ENCODE peak calls at places on chromosomes 6 and 20, in five cellular contexts. G is naive thymus-derived CD4-positive, alpha-beta T cell; D is psoas muscle; Z is T-cell; L is omental fat pad. R is an unnamed sample.

GRCh38 chr6:34247481-34248197 is 1.2 kb downstream of the SMIM29 start:
- ATAC-seq in G (no peak), D (no peak), Z (no peak), L (no peak), R (no peak)

GRCh38 chr6:6614096-6614964 is 25.8 kb downstream of the LY86 start:
- ATAC-seq in G (peak; percentile 68), D (no peak), Z (peak; percentile 61), L (peak; percentile 92), R (no peak)

GRCh38 chr6:73508776-73509175 is 12.1 kb downstream of the EEF1A1 start:
- ATAC-seq in G (no peak), D (no peak), Z (peak; percentile 5), L (no peak), R (no peak)

GRCh38 chr20:11054266-11055025 is 380.6 kb upstream of the JAG1 start:
- ATAC-seq in G (no peak), D (no peak), Z (no peak), L (no peak), R (no peak)

GRCh38 chr20:40688129-40689099 is 622 bp downstream of the MAFB start:
- ATAC-seq in G (no peak), D (peak; percentile 12), Z (no peak), L (no peak), R (no peak)

GRCh38 chr6:9334979-9335378 is 899.6 kb upstream of the SLC35B3 start:
- ATAC-seq in G (no peak), D (no peak), Z (no peak), L (no peak), R (no peak)

GRCh38 chr6:28303570-28303969 is 22.2 kb downstream of the PGBD1 start:
- ATAC-seq in G (no peak), D (no peak), Z (peak; percentile 16), L (no peak), R (no peak)

GRCh38 chr6:40928738-40929137 is 110.3 kb downstream of the UNC5CL start:
- ATAC-seq in G (no peak), D (peak; percentile 48), Z (no peak), L (no peak), R (no peak)

GRCh38 chr6:27213544-27214125 is 33.9 kb upstream of the PRSS16 start:
- ATAC-seq in G (no peak), D (no peak), Z (no peak), L (no peak), R (no peak)

GRCh38 chr6:36793913-36794703 is 45.1 kb downstream of the CPNE5 start:
- ATAC-seq in G (no peak), D (no peak), Z (no peak), L (no peak), R (no peak)

GRCh38 chr20:53331151-53331973 is 262.3 kb downstream of the ZNF217 start:
- ATAC-seq in G (no peak), D (no peak), Z (no peak), L (no peak), R (no peak)

GRCh38 chr6:132749111-132749510 is 8.6 kb downstream of the VNN2 start:
- ATAC-seq in G (peak; percentile 64), D (no peak), Z (no peak), L (no peak), R (no peak)

GRCh38 chr20:59985864-59986263 is 27.6 kb downstream of the CDH26 start:
- ATAC-seq in G (no peak), D (no peak), Z (no peak), L (no peak), R (no peak)